ENCODE peak calls at places on chromosomes 2 and 18, in seven cellular contexts. V is hepatocyte, N is stomach, S is Panc1, X is SK-N-SH, R is colonic mucosa, K is pancreas. G is an unnamed sample. For H3K36me3 and H3K4me1, the result is how much of the 10 kb centered on the place peaks cover.

GRCh38 chr18:58249677-58250076 is 205.7 kb downstream of the NEDD4L start:
- DNase-seq in K (no peak), S (no peak), X (peak), V (no peak), N (no peak), R (no peak), G (no peak)

GRCh38 chr2:228615501-228615900 is 434.0 kb upstream of the SPHKAP start:
- DNase-seq in V (peak), R (no peak), S (no peak), X (no peak), N (no peak), K (no peak), G (no peak)

GRCh38 chr2:144324446-144325045 is 195.4 kb downstream of the ZEB2 start:
- DNase-seq in N (no peak), K (no peak), R (no peak), S (no peak), X (no peak), V (no peak), G (no peak)

GRCh38 chr2:71933467-71934319 is 214.0 kb downstream of the CYP26B1 start:
- DNase-seq in X (peak), K (peak), N (no peak), R (peak), S (no peak), V (no peak), G (peak)

GRCh38 chr18:80108122-80108536 is 933 bp upstream of the ADNP2 start:
- DNase-seq in R (no peak), S (no peak), N (no peak), K (peak), X (no peak), V (no peak), G (peak)

GRCh38 chr18:78403371-78403770 is 576.2 kb upstream of the SALL3 start:
- DNase-seq in V (no peak), S (no peak), N (no peak), R (no peak), X (no peak), K (no peak), G (no peak)

GRCh38 chr18:27298215-27298804 is 113.2 kb upstream of the CHST9 start:
- DNase-seq in X (no peak), S (no peak), N (no peak), V (peak), R (no peak), K (no peak), G (no peak)

GRCh38 chr18:46676162-46676830 is 19.3 kb upstream of the LOXHD1 start:
- DNase-seq in V (no peak), K (no peak), N (no peak), S (peak), X (no peak), R (no peak), G (no peak)

GRCh38 chr2:142104134-142104758 is 26.6 kb downstream of the LRP1B start:
- DNase-seq in X (no peak), N (no peak), V (no peak), K (no peak), R (no peak), S (no peak), G (no peak)

DNA sequence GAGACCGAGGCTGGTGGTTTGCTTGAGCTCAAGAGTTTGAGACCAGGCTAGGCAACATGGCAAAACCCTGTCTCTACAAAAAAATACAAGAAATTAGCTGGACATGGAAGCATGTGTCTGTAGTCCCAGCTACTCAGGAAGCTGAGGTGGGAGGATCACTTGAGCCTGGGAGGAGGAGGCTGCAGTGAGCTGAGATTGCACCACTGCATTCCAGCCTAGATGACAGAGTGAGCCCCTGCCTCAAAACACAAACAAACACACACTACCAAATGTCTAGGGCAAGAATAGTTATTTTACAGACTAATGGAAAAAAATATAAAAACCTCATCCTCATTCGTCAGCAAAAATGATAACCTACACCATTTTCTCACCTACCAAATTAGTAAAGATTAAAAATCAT is 15.3 kb downstream of the BUB1 start:
- DNase-seq in V (no peak), S (no peak), X (no peak), N (no peak), R (no peak), K (no peak), G (no peak)
- H3K36me3 ChIP-seq in V (under half), S (half or more), X (half or more), N (under half), R (under half), K (under half), G (under half)

GRCh38 chr2:240568678-240569522 is 616 bp downstream of the RNPEPL1 start:
- DNase-seq in K (peak), V (peak), R (peak), X (peak), S (no peak), N (peak), G (peak)

GRCh38 chr2:240567872-240568677 is at the start of gene RNPEPL1:
- DNase-seq in X (peak), V (peak), R (peak), S (no peak), N (peak), K (peak), G (peak)

GRCh38 chr2:240565267-240566202 is 2.7 kb upstream of the RNPEPL1 start:
- DNase-seq in S (no peak), V (peak), R (peak), N (peak), K (peak), X (peak), G (peak)

GRCh38 chr2:240566203-240567136 is 1.8 kb upstream of the RNPEPL1 start:
- DNase-seq in N (peak), S (no peak), K (peak), R (peak), V (peak), X (peak), G (peak)

GRCh38 chr2:240567137-240567871 is 980 bp upstream of the RNPEPL1 start:
- DNase-seq in V (no peak), X (peak), N (peak), R (peak), S (no peak), K (peak), G (peak)
- H3K4me1 ChIP-seq in V (under half), X (under half), N (half or more), R (under half), S (under half), K (under half), G (under half)

DNA sequence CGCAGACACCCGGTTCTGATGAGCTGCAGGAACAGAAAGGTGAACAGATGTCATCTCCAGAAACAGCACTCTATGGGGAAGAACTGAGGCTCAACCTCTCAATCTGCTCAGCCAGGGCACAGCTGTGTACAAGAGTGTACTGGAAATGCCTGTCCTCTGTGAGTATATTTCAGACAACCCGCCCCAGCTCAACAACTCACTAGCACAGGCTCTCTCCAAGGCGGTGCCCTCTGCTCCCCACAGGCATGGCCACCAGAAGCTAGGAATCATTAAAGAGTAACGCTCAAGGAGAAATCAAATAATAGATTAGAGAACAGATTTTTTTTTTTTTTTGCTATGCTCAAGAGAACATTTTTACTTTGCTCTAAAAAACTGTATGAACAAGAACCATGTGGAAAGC is 43.8 kb downstream of the WDFY1 start:
- DNase-seq in S (no peak), X (no peak), N (no peak), K (no peak), R (no peak), V (no peak), G (no peak)
- H3K36me3 ChIP-seq in S (under half), X (under half), N (under half), K (under half), R (under half), V (under half), G (under half)

GRCh38 chr2:60474301-60474700 is 79.2 kb downstream of the BCL11A start:
- DNase-seq in R (no peak), V (no peak), S (no peak), X (no peak), K (no peak), N (no peak), G (no peak)
- H3K4me1 ChIP-seq in R (under half), V (under half), S (under half), X (under half), K (under half), N (under half), G (under half)

GRCh38 chr18:76885011-76885410 is 62.7 kb downstream of the ZNF236 start:
- DNase-seq in K (no peak), R (no peak), V (no peak), S (no peak), N (no peak), X (no peak), G (no peak)

GRCh38 chr18:76889086-76889699 is 66.8 kb downstream of the ZNF236 start:
- DNase-seq in N (no peak), V (no peak), X (no peak), R (no peak), S (no peak), K (no peak), G (no peak)

GRCh38 chr18:76882186-76882585 is 59.8 kb downstream of the ZNF236 start:
- DNase-seq in S (no peak), V (no peak), X (no peak), K (no peak), R (no peak), N (no peak), G (no peak)

DNA sequence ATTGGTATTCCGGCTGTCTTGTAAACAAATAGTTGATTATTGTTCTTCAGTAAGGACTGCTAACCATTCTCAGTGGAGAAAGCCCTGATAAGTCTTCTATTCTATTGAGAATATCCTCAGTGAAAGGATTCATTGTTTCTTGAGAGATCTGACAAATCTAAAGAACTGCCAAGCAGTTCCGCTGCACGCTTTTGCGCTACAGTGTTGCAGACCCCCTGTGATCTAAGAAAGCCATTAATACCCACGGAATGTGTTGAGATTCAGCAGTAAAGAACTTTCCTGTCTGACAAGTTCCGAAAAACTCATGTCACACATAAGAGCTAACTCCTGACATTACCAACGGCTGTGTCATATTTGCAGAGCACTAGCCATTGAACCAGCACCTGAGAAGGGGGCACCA is 63.8 kb downstream of the ZNF236 start:
- DNase-seq in S (no peak), K (no peak), R (no peak), V (no peak), N (no peak), X (no peak), G (no peak)
- H3K36me3 ChIP-seq in S (under half), K (under half), R (under half), V (under half), N (under half), X (under half), G (under half)

GRCh38 chr2:127655209-127656073 is 9.5 kb downstream of the GPR17 start:
- DNase-seq in R (no peak), S (no peak), X (no peak), V (no peak), K (no peak), N (no peak), G (peak)
- H3K4me1 ChIP-seq in R (under half), S (under half), X (under half), V (under half), K (under half), N (under half), G (under half)

GRCh38 chr2:15645300-15645699 is 53.6 kb downstream of the DDX1 start:
- DNase-seq in X (no peak), K (no peak), R (no peak), V (no peak), S (no peak), N (no peak), G (no peak)
- H3K36me3 ChIP-seq in X (under half), K (under half), R (under half), V (under half), S (under half), N (under half), G (under half)

GRCh38 chr2:217878865-217879595 is 123.8 kb downstream of the TNS1 start:
- DNase-seq in V (no peak), X (no peak), R (no peak), N (no peak), S (no peak), K (no peak), G (no peak)
- H3K4me1 ChIP-seq in V (under half), X (under half), R (under half), N (under half), S (under half), K (under half), G (under half)

G was measured in aorta.